ENCODE peak calls at places on chromosome 10, in four cellular contexts. T, I, D and Z are unnamed samples.

GRCh38 chr10:47159361-47160228 is 140.4 kb upstream of the GDF10 start:
- DNase-seq in T (no peak), D (no peak), I (no peak), Z (no peak)

GRCh38 chr10:118449521-118449920 is 107.4 kb upstream of the FAM204A start:
- DNase-seq in D (no peak), I (no peak), T (no peak), Z (no peak)

GRCh38 chr10:14658331-14659122 is 116.2 kb downstream of the FAM107B start:
- DNase-seq in D (no peak), I (no peak), T (no peak), Z (peak)

GRCh38 chr10:1069680-1070079 is 13.5 kb downstream of the WDR37 start:
- DNase-seq in T (no peak), D (no peak), I (no peak), Z (no peak)

GRCh38 chr10:131660427-131660826 is 240.4 kb upstream of the PPP2R2D start:
- DNase-seq in I (no peak), D (no peak), T (no peak), Z (no peak)

GRCh38 chr10:49254556-49255318 is 44.2 kb upstream of the C10orf71 start:
- DNase-seq in I (no peak), T (no peak), D (no peak), Z (no peak)

GRCh38 chr10:69874464-69874863 is 72.8 kb downstream of the COL13A1 start:
- DNase-seq in I (no peak), T (no peak), D (no peak), Z (no peak)

GRCh38 chr10:91088300-91089140 is 131.9 kb upstream of the PCGF5 start:
- DNase-seq in D (no peak), T (no peak), I (peak), Z (no peak)

GRCh38 chr10:90111671-90112070 is 410.3 kb downstream of the KIF20B start:
- DNase-seq in T (no peak), I (no peak), D (no peak), Z (no peak)

GRCh38 chr10:89466599-89467035 is 52.2 kb downstream of the IFIT5 start:
- DNase-seq in T (no peak), D (no peak), I (no peak), Z (no peak)

GRCh38 chr10:77377034-77377433 is 260.6 kb downstream of the KCNMA1 start:
- DNase-seq in I (no peak), T (no peak), D (no peak), Z (no peak)

GRCh38 chr10:8054498-8055407 is at the start of gene GATA3:
- DNase-seq in I (peak), T (no peak), D (no peak), Z (no peak)

GRCh38 chr10:115710136-115710535 is 562.9 kb downstream of the GFRA1 start:
- DNase-seq in I (no peak), D (no peak), T (no peak), Z (no peak)

GRCh38 chr10:26946103-26946907 is 85.5 kb upstream of the ABI1 start:
- DNase-seq in T (no peak), D (no peak), I (no peak), Z (no peak)

GRCh38 chr10:58700576-58700975 is 187.9 kb downstream of the BICC1 start:
- DNase-seq in D (no peak), T (no peak), I (no peak), Z (no peak)

GRCh38 chr10:31876616-31877352 is 51.8 kb downstream of the ARHGAP12 start:
- DNase-seq in D (no peak), I (no peak), T (no peak), Z (no peak)

GRCh38 chr10:16519908-16520861 is 1.5 kb downstream of the C1QL3 start:
- DNase-seq in I (no peak), D (peak), T (no peak), Z (no peak)

GRCh38 chr10:10892290-10892875 is 125.3 kb upstream of the CELF2 start:
- DNase-seq in I (peak), D (no peak), T (no peak), Z (no peak)

GRCh38 chr10:86678999-86679792 is 10.9 kb downstream of the LDB3 start:
- DNase-seq in D (no peak), I (no peak), T (no peak), Z (no peak)

GRCh38 chr10:11782793-11783557 is 40.2 kb upstream of the PROSER2 start:
- DNase-seq in T (no peak), D (peak), I (no peak), Z (peak)

GRCh38 chr10:66505003-66505707 is 420.7 kb upstream of the LRRTM3 start:
- DNase-seq in I (no peak), D (no peak), T (no peak), Z (no peak)

GRCh38 chr10:8230887-8231286 is 176.4 kb downstream of the GATA3 start:
- DNase-seq in I (no peak), T (no peak), D (no peak), Z (no peak)

GRCh38 chr10:33329178-33329577 is 5.3 kb downstream of the NRP1 start:
- DNase-seq in I (no peak), T (no peak), D (no peak), Z (no peak)

GRCh38 chr10:61068471-61068870 is 124.5 kb upstream of the RHOBTB1 start:
- DNase-seq in T (no peak), I (no peak), D (no peak), Z (no peak)

GRCh38 chr10:70765794-70766594 is 19.2 kb downstream of the TBATA start:
- DNase-seq in D (no peak), T (no peak), I (no peak), Z (no peak)

GRCh38 chr10:102401735-102402511 is 6.4 kb downstream of the NFKB2 start:
- DNase-seq in I (no peak), D (no peak), T (no peak), Z (no peak)

GRCh38 chr10:124576526-124577420 is 115.2 kb downstream of the LHPP start:
- DNase-seq in T (no peak), D (no peak), I (no peak), Z (no peak)

GRCh38 chr10:73999703-74000102 is 1.8 kb downstream of the VCL start:
- DNase-seq in D (no peak), T (no peak), I (no peak), Z (no peak)

GRCh38 chr10:70541738-70542564 is 60.6 kb downstream of the PRF1 start:
- DNase-seq in I (no peak), D (no peak), T (no peak), Z (no peak)

GRCh38 chr10:120979435-120980315 is 128.5 kb downstream of the WDR11 start:
- DNase-seq in T (no peak), D (no peak), I (no peak), Z (no peak)

GRCh38 chr10:46069771-46070463 is 23.8 kb upstream of the MSMB start:
- DNase-seq in T (no peak), D (no peak), I (no peak), Z (no peak)

GRCh38 chr10:119817991-119818888 is 54.4 kb downstream of the MCMBP start:
- DNase-seq in I (peak), D (no peak), T (no peak), Z (no peak)

GRCh38 chr10:96850113-96850512 is 18.0 kb downstream of the LCOR start:
- DNase-seq in D (no peak), I (no peak), T (no peak), Z (no peak)

GRCh38 chr10:12177642-12178041 is 18.0 kb downstream of the NUDT5 start:
- DNase-seq in I (no peak), T (no peak), D (no peak), Z (peak)

GRCh38 chr10:87590705-87591588 is 68.7 kb upstream of the PAPSS2 start:
- DNase-seq in I (no peak), T (no peak), D (no peak), Z (no peak)

GRCh38 chr10:112852308-112852707 is 97.7 kb upstream of the TCF7L2 start:
- DNase-seq in I (peak), T (no peak), D (no peak), Z (no peak)

GRCh38 chr10:69491611-69492010 is 40.3 kb downstream of the TSPAN15 start:
- DNase-seq in I (no peak), D (no peak), T (no peak), Z (no peak)